ENCODE peak calls at places on chromosomes 13 and 19, in five cellular contexts. H is body of pancreas, S is hepatocyte, P is transverse colon, R is H1. G is an unnamed sample. For H3K9me3, the result is how much of the 10 kb centered on the place peaks cover.

GRCh38 chr19:10237702-10238101 is 6.6 kb upstream of the S1PR2 start:
- DNase-seq in H (no peak), S (no peak), P (no peak), R (no peak), G (no peak)

GRCh38 chr13:108223850-108224503 is 5.8 kb downstream of the ABHD13 start:
- DNase-seq in H (no peak), S (no peak), P (no peak), R (no peak), G (no peak)

GRCh38 chr13:75357576-75358295 is 124.2 kb downstream of the TBC1D4 start:
- DNase-seq in H (peak), S (peak), P (no peak), R (peak), G (no peak)

GRCh38 chr19:1213391-1214286 is 8.1 kb downstream of the STK11 start:
- DNase-seq in H (peak), S (peak), P (peak), R (no peak), G (peak)

GRCh38 chr13:100534911-100535310 is 53.7 kb downstream of the GGACT start:
- DNase-seq in H (peak), S (no peak), P (no peak), R (no peak), G (no peak)

GRCh38 chr19:47391510-47392223 is 27.7 kb downstream of the MEIS3 start:
- DNase-seq in H (peak), S (peak), P (peak), R (peak), G (no peak)

GRCh38 chr13:39916330-39916729 is 260.9 kb downstream of the COG6 start:
- DNase-seq in H (no peak), S (no peak), P (no peak), R (no peak), G (no peak)

GRCh38 chr13:32495429-32495828 is 43.2 kb downstream of the N4BP2L2 start:
- DNase-seq in H (no peak), S (no peak), P (no peak), R (no peak), G (no peak)

GRCh38 chr13:58906329-58907007 is 1257.3 kb downstream of the DIAPH3 start:
- DNase-seq in H (no peak), S (no peak), P (no peak), R (no peak), G (no peak)

GRCh38 chr13:47454986-47455385 is 546.1 kb downstream of the SUCLA2 start:
- DNase-seq in H (no peak), S (no peak), P (no peak), R (no peak), G (no peak)

GRCh38 chr13:47459512-47459911 is 541.6 kb downstream of the SUCLA2 start:
- DNase-seq in H (no peak), S (peak), P (no peak), R (no peak), G (no peak)

GRCh38 chr13:47457631-47458030 is 543.4 kb downstream of the SUCLA2 start:
- DNase-seq in H (no peak), S (no peak), P (no peak), R (no peak), G (no peak)

GRCh38 chr13:47455581-47455980 is 545.5 kb downstream of the SUCLA2 start:
- DNase-seq in H (no peak), S (no peak), P (no peak), R (no peak), G (no peak)
- TF ChIP-seq CTCF in H (no peak), S (no peak), P (no peak), R (peak), G (peak)

DNA sequence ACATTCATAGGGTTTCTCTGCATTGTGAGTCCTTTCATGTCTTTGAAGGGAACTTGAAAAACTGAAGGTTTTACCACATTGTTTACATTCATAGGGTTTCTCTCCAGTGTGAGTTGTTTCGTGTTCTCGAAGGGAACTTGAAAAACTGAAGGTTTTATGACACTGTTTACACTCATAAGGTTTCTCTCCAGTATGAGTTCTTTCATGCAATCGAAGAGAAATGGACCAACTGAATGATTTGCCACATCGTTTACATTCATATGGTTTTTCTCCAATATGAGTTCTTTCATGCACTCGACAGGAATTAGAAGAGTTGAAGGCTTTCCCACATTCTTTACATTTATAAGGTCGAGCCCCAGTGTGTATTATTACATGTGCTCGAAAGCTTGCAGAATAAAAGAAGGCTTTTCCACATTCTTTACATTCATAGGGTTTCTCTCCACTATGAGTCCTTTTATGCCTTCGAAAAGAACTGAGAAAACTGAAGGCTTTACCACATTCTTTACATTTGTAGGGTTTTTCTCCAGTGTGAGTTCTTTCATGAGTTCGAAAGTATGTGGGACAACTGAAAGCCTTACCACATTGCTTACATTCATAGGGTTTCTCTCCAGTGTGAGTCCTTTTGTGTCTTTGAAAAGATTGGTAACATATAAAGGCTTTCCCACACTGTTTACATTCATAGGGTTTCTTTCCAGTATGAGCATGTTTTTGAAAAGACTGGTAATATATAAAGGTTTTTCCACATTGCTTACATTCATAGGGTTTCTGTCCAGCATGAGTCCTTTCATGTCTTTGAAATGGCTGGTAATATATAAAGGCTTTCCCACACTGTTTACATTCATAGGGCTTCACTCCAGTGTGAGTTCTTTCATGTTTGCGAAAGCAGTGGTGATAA is 20.7 kb downstream of the ZNF14 start:
- DNase-seq in H (no peak), S (no peak), P (no peak), R (no peak), G (no peak)
- H3K9me3 ChIP-seq in H (under half), S (half or more), P (half or more), R (half or more), G (half or more)

GRCh38 chr19:30374791-30375650 is 2.8 kb downstream of the ZNF536 start:
- DNase-seq in H (no peak), S (peak), P (no peak), R (no peak), G (no peak)
- TF ChIP-seq CTCF in H (no peak), S (no peak), P (no peak), R (no peak), G (no peak)

GRCh38 chr13:111879719-111880118 is 187.2 kb upstream of the SOX1 start:
- DNase-seq in H (no peak), S (no peak), P (no peak), R (no peak), G (no peak)

GRCh38 chr13:111880185-111880584 is 186.8 kb upstream of the SOX1 start:
- DNase-seq in H (no peak), S (no peak), P (no peak), R (no peak), G (no peak)

GRCh38 chr13:111883571-111884343 is 183.2 kb upstream of the SOX1 start:
- DNase-seq in H (no peak), S (no peak), P (no peak), R (no peak), G (no peak)

GRCh38 chr13:111882351-111882750 is 184.6 kb upstream of the SOX1 start:
- DNase-seq in H (no peak), S (no peak), P (no peak), R (no peak), G (no peak)

GRCh38 chr13:111881700-111882099 is 185.2 kb upstream of the SOX1 start:
- DNase-seq in H (no peak), S (no peak), P (no peak), R (no peak), G (no peak)
- H3K9me3 ChIP-seq in H (under half), S (under half), P (under half), R (under half), G (under half)

DNA sequence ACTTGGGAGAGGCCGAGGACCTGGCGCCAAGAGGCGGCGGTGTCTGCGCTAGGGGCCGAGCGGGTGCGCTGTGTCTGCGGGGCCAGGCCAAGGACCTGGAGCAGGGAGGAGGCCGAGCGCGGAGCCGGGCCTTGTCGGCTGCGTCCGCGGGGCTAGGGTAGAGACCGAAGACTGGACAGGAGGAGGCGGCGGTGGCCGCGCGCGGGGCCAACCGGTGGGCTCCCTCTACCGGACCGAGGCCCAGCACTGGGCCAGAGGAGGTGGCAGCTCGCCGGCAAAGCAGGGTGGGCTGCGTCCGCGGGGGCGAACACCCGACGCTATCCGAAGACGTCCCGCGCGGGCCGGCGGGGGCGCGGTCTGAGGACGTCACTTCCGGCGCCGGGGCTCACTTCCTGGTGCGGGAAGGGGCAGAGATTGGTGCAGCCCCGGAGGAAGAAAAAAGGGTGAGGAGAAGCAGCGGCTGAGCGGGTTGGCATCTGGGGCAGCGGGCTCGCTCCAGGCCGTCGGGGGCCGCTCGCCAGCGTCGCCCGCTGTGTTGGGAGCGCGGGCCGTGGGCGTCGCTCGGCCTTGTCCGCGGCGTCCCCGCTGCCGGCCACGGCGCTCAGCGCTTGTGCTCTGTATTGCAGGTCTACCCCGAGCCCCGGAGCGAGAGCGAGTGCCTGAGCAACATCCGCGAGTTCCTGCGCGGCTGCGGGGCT is 38.3 kb downstream of the ARHGEF7 start:
- DNase-seq in H (peak), S (peak), P (peak), R (peak), G (peak)
- TF ChIP-seq CTCF in H (peak), S (peak), P (no peak), R (peak), G (peak)

GRCh38 chr19:55935206-55935605 is 3.1 kb upstream of the NLRP13 start:
- DNase-seq in H (no peak), S (no peak), P (no peak), R (no peak), G (no peak)

GRCh38 chr19:55940306-55940705 is 7.3 kb upstream of the NLRP8 start:
- DNase-seq in H (no peak), S (no peak), P (no peak), R (no peak), G (no peak)

DNA sequence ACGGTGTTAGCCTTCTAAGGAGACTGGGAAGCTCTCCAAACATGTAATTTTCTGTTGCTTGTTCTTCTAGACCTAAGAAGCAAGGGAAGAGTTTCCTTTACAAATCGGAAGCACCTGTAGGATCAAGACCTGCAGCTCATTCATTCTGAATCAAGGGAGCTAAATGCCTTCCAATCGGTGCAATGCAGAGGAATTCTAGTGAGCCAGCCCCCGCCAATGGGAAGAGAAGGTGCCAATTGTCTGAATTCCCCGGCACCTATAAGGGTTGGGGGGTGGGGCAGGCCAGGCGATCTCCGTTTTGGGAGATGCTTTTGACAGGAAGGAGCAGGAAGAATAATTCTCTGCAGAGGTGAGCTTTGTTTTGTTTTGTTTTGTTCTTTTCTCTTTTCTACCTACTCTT is 7.1 kb upstream of the NLRP13 start:
- DNase-seq in H (no peak), S (no peak), P (no peak), R (no peak), G (no peak)
- H3K9me3 ChIP-seq in H (under half), S (under half), P (under half), R (under half), G (under half)

G was measured in RWPE2.